ENCODE peak calls at places on chromosomes 7 and 10, in ten cellular contexts. F is tibial nerve, O is Peyer's patch, E is brain microvascular endothelial cell, V is endothelial cell of umbilical vein, Z is left ventricle myocardium inferior, S is hepatocyte, C is neural progenitor cell, K is pancreas, J is astrocyte of the spinal cord. D is an unnamed sample.

GRCh38 chr10:132145521-132146185 is 41.1 kb upstream of the DPYSL4 start:
- DNase-seq in F (no peak), O (no peak), E (no peak), V (no peak), Z (no peak), S (no peak), C (no peak), K (no peak), J (no peak), D (no peak)

GRCh38 chr10:13813540-13813939 is 226.8 kb downstream of the PRPF18 start:
- DNase-seq in F (no peak), O (no peak), E (no peak), V (no peak), Z (no peak), S (no peak), C (no peak), K (no peak), J (no peak), D (no peak)

GRCh38 chr10:3805227-3805790 is 20.3 kb upstream of the KLF6 start:
- DNase-seq in F (peak), O (peak), E (peak), V (peak), Z (no peak), S (no peak), C (no peak), K (no peak), J (peak), D (peak)

GRCh38 chr7:114889646-114890285 is 32.1 kb upstream of the MDFIC start:
- DNase-seq in F (no peak), O (peak), E (peak), V (peak), Z (no peak), S (peak), C (no peak), K (no peak), J (peak), D (peak)

GRCh38 chr10:2978111-2978510 is 89.2 kb upstream of the PFKP start:
- DNase-seq in F (no peak), O (no peak), E (no peak), V (peak), Z (no peak), S (peak), C (peak), K (no peak), J (peak), D (peak)

GRCh38 chr7:1586827-1587705 is 17.2 kb upstream of the PSMG3 start:
- DNase-seq in F (no peak), O (no peak), E (no peak), V (no peak), Z (no peak), S (no peak), C (no peak), K (peak), J (no peak), D (no peak)

GRCh38 chr7:104980969-104981670 is 32.9 kb upstream of the KMT2E start:
- DNase-seq in F (no peak), O (no peak), E (no peak), V (peak), Z (no peak), S (peak), C (peak), K (no peak), J (peak), D (peak)

GRCh38 chr10:1747590-1748157 is 10.3 kb upstream of the ADARB2 start:
- DNase-seq in F (no peak), O (no peak), E (no peak), V (no peak), Z (no peak), S (no peak), C (no peak), K (no peak), J (no peak), D (no peak)

GRCh38 chr10:68619595-68619994 is 59.5 kb downstream of the TET1 start:
- DNase-seq in F (no peak), O (no peak), E (no peak), V (no peak), Z (no peak), S (no peak), C (no peak), K (no peak), J (no peak), D (no peak)

GRCh38 chr7:1123721-1124120 is 35.8 kb downstream of the GPER1 start:
- DNase-seq in F (peak), O (peak), E (peak), V (peak), Z (peak), S (peak), C (peak), K (no peak), J (peak), D (peak)

GRCh38 chr7:42611961-42612360 is 299.9 kb downstream of the C7orf25 start:
- DNase-seq in F (no peak), O (no peak), E (no peak), V (no peak), Z (no peak), S (no peak), C (no peak), K (no peak), J (no peak), D (no peak)

GRCh38 chr7:69434350-69434749 is 163.9 kb upstream of the AUTS2 start:
- DNase-seq in F (no peak), O (no peak), E (no peak), V (no peak), Z (no peak), S (no peak), C (no peak), K (no peak), J (peak), D (no peak)

GRCh38 chr10:381805-382204 is 246.6 kb downstream of the ZMYND11 start:
- DNase-seq in F (no peak), O (no peak), E (no peak), V (no peak), Z (no peak), S (no peak), C (no peak), K (no peak), J (no peak), D (no peak)

GRCh38 chr10:130743751-130744191 is 567.8 kb downstream of the TCERG1L start:
- DNase-seq in F (no peak), O (no peak), E (no peak), V (no peak), Z (no peak), S (no peak), C (no peak), K (no peak), J (no peak), D (no peak)

GRCh38 chr10:124180044-124180745 is 86.8 kb upstream of the CHST15 start:
- DNase-seq in F (no peak), O (no peak), E (no peak), V (no peak), Z (no peak), S (no peak), C (no peak), K (no peak), J (no peak), D (no peak)

GRCh38 chr7:157124655-157125054 is 14.1 kb upstream of the UBE3C start:
- DNase-seq in F (no peak), O (no peak), E (no peak), V (no peak), Z (no peak), S (no peak), C (no peak), K (no peak), J (no peak), D (no peak)

GRCh38 chr10:33326897-33327296 is 7.6 kb downstream of the NRP1 start:
- DNase-seq in F (no peak), O (no peak), E (no peak), V (no peak), Z (no peak), S (no peak), C (no peak), K (no peak), J (no peak), D (no peak)

GRCh38 chr7:44466300-44467216 is 23.9 kb downstream of the NUDCD3 start:
- DNase-seq in F (no peak), O (no peak), E (peak), V (peak), Z (no peak), S (no peak), C (no peak), K (no peak), J (peak), D (peak)

GRCh38 chr7:103657474-103657894 is 211.5 kb upstream of the SLC26A5 start:
- DNase-seq in F (no peak), O (no peak), E (no peak), V (no peak), Z (no peak), S (peak), C (no peak), K (no peak), J (no peak), D (no peak)

GRCh38 chr10:63247771-63248170 is 114.6 kb downstream of the NRBF2 start:
- DNase-seq in F (no peak), O (no peak), E (peak), V (peak), Z (no peak), S (no peak), C (no peak), K (no peak), J (peak), D (no peak)

GRCh38 chr10:127679642-127680255 is 57.2 kb upstream of the FOXI2 start:
- DNase-seq in F (no peak), O (no peak), E (no peak), V (no peak), Z (no peak), S (no peak), C (peak), K (no peak), J (no peak), D (no peak)

DNA sequence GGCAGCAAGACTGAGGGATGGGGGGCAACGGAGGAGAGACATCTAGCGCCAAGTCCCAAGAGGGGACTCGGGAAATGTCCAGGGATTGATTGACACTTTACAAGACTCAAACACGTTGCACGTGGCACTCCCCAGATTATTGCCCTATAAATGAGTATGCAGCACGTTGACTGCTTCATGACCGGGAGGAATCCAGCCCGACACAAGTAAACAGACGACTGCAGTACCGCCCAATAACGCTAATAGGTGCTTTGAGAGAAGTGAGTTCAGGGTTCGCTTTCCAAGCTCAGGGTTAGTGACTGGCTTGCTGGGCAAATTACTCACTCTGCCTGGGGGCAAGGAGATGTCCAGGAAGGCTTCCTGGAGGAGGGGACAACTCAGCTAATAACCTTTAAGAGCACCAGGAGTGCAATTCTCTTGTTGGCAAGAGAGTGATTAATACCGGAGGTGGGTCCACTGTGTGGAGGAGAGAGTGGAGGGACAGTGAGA is 73.3 kb upstream of the MYL10 start:
- DNase-seq in F (no peak), O (peak), E (no peak), V (no peak), Z (no peak), S (peak), C (no peak), K (no peak), J (no peak), D (no peak)
- TF ChIP-seq CTCF in F (no peak), O (peak), E (no peak), V (no peak), Z (no peak), S (no peak), C (no peak), K (no peak), J (no peak), D (no peak)

GRCh38 chr7:121466455-121466854 is 70.3 kb upstream of the FAM3C start:
- DNase-seq in F (no peak), O (no peak), E (no peak), V (no peak), Z (no peak), S (no peak), C (no peak), K (no peak), J (no peak), D (no peak)
- H3K4me3 ChIP-seq in F (no peak), O (no peak), E (no peak), V (no peak), Z (no peak), S (no peak), C (no peak), K (no peak), J (no peak), D (no peak)

GRCh38 chr7:88344956-88345832 is 38.5 kb upstream of the STEAP4 start:
- DNase-seq in F (peak), O (peak), E (peak), V (peak), Z (peak), S (peak), C (peak), K (peak), J (peak), D (peak)
- TF ChIP-seq CTCF in F (peak), O (peak), E (peak), V (peak), Z (peak), S (peak), C (peak), K (peak), J (peak), D (peak)

DNA sequence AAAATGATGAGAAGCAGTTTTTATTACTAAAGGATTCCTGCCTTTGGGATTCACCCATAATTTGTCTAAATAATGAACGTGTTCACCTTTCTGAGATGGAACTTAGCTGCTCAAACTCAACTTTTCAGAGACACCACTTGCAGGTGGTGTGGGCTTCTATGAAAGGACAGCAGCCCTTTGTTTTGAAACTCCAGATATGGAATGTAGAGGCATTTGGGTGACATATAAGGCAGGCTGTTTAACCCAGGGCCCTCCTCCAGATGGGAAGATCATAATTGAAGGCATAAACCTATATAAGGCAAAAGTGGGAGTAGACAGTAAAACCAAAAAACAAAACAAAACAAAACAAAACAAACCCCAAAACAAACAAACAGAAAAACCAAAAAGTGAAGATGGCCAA is 11.9 kb upstream of the HUS1 start:
- DNase-seq in F (no peak), O (no peak), E (no peak), V (no peak), Z (no peak), S (no peak), C (no peak), K (no peak), J (no peak), D (no peak)
- H3K4me3 ChIP-seq in F (peak), O (no peak), E (no peak), V (no peak), Z (peak), S (no peak), C (peak), K (peak), J (no peak), D (no peak)

D was measured in fibroblast of the aortic adventitia.